ENCODE peak calls at places on chromosomes 13 and 19, in four cellular contexts. F, L, V and E are unnamed samples.

GRCh38 chr19:43784981-43785808 is 4.4 kb upstream of the KCNN4 start:
- DNase-seq in F (peak; percentile 63), L (peak; percentile 60), V (peak; percentile 90), E (peak; percentile 76)

GRCh38 chr19:9431475-9431874 is 3.9 kb downstream of the ZNF266 start:
- DNase-seq in F (peak; percentile 87), L (no peak), V (peak; percentile 34), E (no peak)

GRCh38 chr13:19586904-19587634 is 25.7 kb upstream of the TPTE2 start:
- DNase-seq in F (no peak), L (peak; percentile 65), V (peak; percentile 51), E (no peak)

GRCh38 chr19:43784251-43784980 is 3.6 kb upstream of the KCNN4 start:
- DNase-seq in F (no peak), L (no peak), V (peak; percentile 94), E (no peak)

GRCh38 chr13:94824601-94825000 is 112.3 kb upstream of the SOX21 start:
- DNase-seq in F (no peak), L (no peak), V (no peak), E (no peak)

GRCh38 chr19:16714702-16715294 is 4.8 kb upstream of the NWD1 start:
- DNase-seq in F (peak; percentile 81), L (peak; percentile 24), V (peak; percentile 78), E (peak; percentile 79)

GRCh38 chr13:25149670-25150069 is 22.4 kb downstream of the AMER2 start:
- DNase-seq in F (no peak), L (no peak), V (no peak), E (no peak)

GRCh38 chr13:39913928-39914327 is 258.5 kb downstream of the COG6 start:
- DNase-seq in F (no peak), L (no peak), V (no peak), E (no peak)

GRCh38 chr19:35734273-35734672 is 8.0 kb downstream of the IGFLR1 start:
- DNase-seq in F (no peak), L (no peak), V (no peak), E (no peak)

GRCh38 chr19:14093117-14093784 is 2.7 kb upstream of the SAMD1 start:
- DNase-seq in F (no peak), L (no peak), V (no peak), E (no peak)

GRCh38 chr19:44598880-44599279 is 14.5 kb upstream of the IGSF23 start:
- DNase-seq in F (no peak), L (no peak), V (no peak), E (no peak)

GRCh38 chr13:113122571-113123225 is at the start of gene F10:
- DNase-seq in F (peak; percentile 54), L (peak; percentile 95), V (peak; percentile 49), E (no peak)

GRCh38 chr13:113739527-113740285 is 19.3 kb upstream of the TMEM255B start:
- DNase-seq in F (no peak), L (no peak), V (no peak), E (no peak)

GRCh38 chr13:35767256-35767981 is 290.9 kb upstream of the MAB21L1 start:
- DNase-seq in F (no peak), L (no peak), V (no peak), E (no peak)

GRCh38 chr19:611506-611869 is 21.8 kb downstream of the HCN2 start:
- DNase-seq in F (no peak), L (no peak), V (no peak), E (no peak)

GRCh38 chr13:109652536-109652935 is 133.8 kb downstream of the IRS2 start:
- DNase-seq in F (no peak), L (no peak), V (no peak), E (no peak)
- TF ChIP-seq ELF4 in F (no peak), L (no peak), V (no peak), E (no peak)

DNA sequence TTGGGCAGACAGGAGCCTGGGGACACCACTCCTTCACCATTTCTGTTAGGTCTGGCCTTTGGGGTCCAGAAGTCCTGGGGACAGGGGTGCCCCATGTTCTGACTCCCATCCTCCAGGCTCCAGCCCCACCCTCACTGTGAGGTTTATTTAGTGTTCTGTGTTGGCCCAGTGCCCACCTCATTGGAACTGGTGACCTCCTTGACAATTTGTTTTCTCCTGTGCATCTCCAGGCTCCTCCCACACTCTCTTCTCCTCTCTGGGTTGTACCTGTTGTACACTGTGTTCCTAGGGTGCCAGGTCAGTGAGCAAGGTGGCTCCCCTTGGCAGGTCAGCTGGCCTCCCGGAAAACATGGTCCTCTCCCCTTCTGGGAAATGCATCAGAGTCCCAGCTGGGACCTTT is 110.8 kb downstream of the ZNF536 start:
- DNase-seq in F (no peak), L (no peak), V (no peak), E (no peak)
- TF ChIP-seq ELF4 in F (no peak), L (no peak), V (no peak), E (no peak)

GRCh38 chr13:28671393-28671792 is 12.5 kb downstream of the POMP start:
- DNase-seq in F (no peak), L (no peak), V (no peak), E (no peak)
- TF ChIP-seq ELF4 in F (no peak), L (no peak), V (no peak), E (no peak)

GRCh38 chr13:112065867-112066623 is 904 bp upstream of the SOX1 start:
- DNase-seq in F (peak; percentile 66), L (no peak), V (no peak), E (no peak)

GRCh38 chr13:112065521-112065866 is 1.5 kb upstream of the SOX1 start:
- DNase-seq in F (no peak), L (no peak), V (no peak), E (no peak)

GRCh38 chr13:112067871-112068305 is 939 bp downstream of the SOX1 start:
- DNase-seq in F (peak; percentile 56), L (no peak), V (no peak), E (no peak)

GRCh38 chr13:112067121-112067741 is at the start of gene SOX1:
- DNase-seq in F (peak; percentile 68), L (no peak), V (no peak), E (no peak)

GRCh38 chr13:112066624-112067004 is 335 bp upstream of the SOX1 start:
- DNase-seq in F (peak; percentile 83), L (no peak), V (no peak), E (no peak)
- TF ChIP-seq ELF4 in F (no peak), L (no peak), V (no peak), E (no peak)

GRCh38 chr19:34186205-34186604 is 13.9 kb downstream of the LSM14A start:
- DNase-seq in F (no peak), L (no peak), V (no peak), E (no peak)

GRCh38 chr19:34187011-34187410 is 14.7 kb downstream of the LSM14A start:
- DNase-seq in F (no peak), L (no peak), V (no peak), E (no peak)

GRCh38 chr19:34182125-34182524 is 9.8 kb downstream of the LSM14A start:
- DNase-seq in F (no peak), L (no peak), V (no peak), E (no peak)

GRCh38 chr19:34188388-34188787 is 16.1 kb downstream of the LSM14A start:
- DNase-seq in F (no peak), L (no peak), V (no peak), E (no peak)

DNA sequence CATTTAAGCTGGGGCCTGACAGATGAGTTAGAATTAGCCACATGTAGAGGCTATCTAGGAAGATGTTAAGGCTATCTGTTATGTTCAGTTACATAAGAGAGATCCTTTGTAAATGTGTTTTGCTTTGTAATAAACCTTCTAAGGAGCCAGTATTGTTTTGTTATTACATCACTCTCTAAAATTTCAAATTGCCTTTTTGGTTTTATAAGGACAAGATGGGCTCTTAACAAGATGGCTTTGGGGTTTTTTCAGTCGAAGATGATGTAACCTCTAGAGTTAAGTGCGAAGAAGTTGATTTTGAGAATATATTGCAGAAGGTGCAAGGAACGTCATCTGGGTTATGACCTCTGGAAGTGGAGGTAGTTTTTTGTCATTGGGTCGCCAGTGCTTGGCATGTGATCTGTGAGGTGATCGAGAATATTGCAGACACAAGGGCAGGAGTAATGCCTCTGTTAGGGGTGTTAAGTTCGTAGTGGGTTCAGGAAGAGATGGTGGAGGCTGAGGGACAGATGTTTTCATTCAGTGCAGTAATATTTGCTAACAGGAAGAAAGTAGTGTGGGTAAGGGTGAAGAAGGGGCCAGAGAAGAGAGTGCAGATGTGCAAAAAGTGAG is 12.7 kb downstream of the LSM14A start:
- DNase-seq in F (no peak), L (no peak), V (no peak), E (peak; percentile 14)
- TF ChIP-seq ELF4 in F (no peak), L (no peak), V (no peak), E (no peak)

GRCh38 chr19:51788029-51788428 is 6.9 kb upstream of the FPR3 start:
- DNase-seq in F (no peak), L (no peak), V (no peak), E (no peak)

GRCh38 chr19:51786651-51787494 is 8.1 kb upstream of the FPR3 start:
- DNase-seq in F (no peak), L (no peak), V (peak; percentile 45), E (no peak)

GRCh38 chr19:51784109-51784785 is 10.7 kb upstream of the FPR3 start:
- DNase-seq in F (no peak), L (no peak), V (no peak), E (no peak)

GRCh38 chr19:51783373-51783772 is 11.6 kb upstream of the FPR3 start:
- DNase-seq in F (peak; percentile 25), L (peak; percentile 23), V (peak; percentile 72), E (no peak)

DNA sequence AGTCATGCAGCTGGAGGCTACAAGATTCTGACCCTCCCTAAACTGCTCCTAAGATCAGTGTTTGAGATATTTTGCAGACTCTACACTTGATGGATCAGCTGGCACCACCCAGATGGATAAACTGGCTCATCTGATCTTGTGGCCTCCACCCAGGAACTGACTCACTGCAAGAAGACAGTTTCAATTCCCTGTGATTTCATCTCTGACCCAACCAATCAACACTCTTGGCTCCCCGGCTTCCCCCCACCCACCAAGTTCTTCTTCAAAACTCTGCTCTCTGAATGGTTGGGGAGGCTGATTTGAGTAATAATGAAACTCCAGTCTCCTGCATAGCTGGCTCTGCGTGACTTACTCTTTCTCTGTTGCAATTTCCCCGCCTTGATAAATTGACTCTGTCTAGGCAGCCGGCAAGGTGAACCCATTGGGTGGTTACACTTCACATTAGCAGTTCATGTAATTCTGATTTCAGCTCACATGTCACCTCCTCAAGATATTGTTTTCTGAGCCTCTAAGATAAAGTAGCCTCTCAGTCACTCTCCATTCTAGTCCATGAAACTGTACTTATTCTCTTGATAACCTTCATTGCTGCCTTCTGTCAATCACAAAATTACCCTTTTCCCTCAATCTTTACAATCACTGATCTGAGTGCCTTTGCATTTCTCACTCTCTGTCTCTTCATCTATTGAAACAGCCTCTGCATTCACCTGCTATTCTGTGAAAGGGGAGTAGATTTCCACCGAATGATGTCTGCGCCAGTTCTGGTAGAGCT is 9.9 kb upstream of the FPR3 start:
- DNase-seq in F (no peak), L (no peak), V (peak; percentile 75), E (no peak)
- TF ChIP-seq ELF4 in F (no peak), L (no peak), V (no peak), E (no peak)

GRCh38 chr19:49387936-49388372 is at the start of gene KASH5:
- DNase-seq in F (no peak), L (no peak), V (peak; percentile 90), E (no peak)
- TF ChIP-seq ELF4 in F (no peak), L (no peak), V (no peak), E (no peak)